ENCODE peak calls at places on chromosomes 12 and 14, in four cellular contexts. V is EH, D is brain microvascular endothelial cell, B is retina. S is an unnamed sample.

GRCh38 chr12:1630827-1631591 is 2.0 kb downstream of the WNT5B start:
- DNase-seq in D (peak), V (peak), B (peak), S (peak)

GRCh38 chr12:93571360-93571853 is 1.1 kb upstream of the SOCS2 start:
- DNase-seq in D (peak), V (peak), B (no peak), S (peak)

GRCh38 chr12:29149691-29150382 is 759 bp downstream of the FAR2 start:
- DNase-seq in V (no peak), D (no peak), B (peak), S (peak)

GRCh38 chr14:104517867-104518266 is 61.7 kb upstream of the C14orf180 start:
- DNase-seq in V (no peak), D (no peak), B (no peak), S (no peak)

GRCh38 chr12:18430425-18431048 is 169.2 kb downstream of the PIK3C2G start:
- DNase-seq in B (peak), D (peak), V (peak), S (peak)

GRCh38 chr14:102525213-102526143 is 15.9 kb upstream of the ANKRD9 start:
- DNase-seq in V (peak), D (peak), B (no peak), S (no peak)

GRCh38 chr12:121214171-121214777 is 4.3 kb downstream of the P2RX4 start:
- DNase-seq in B (no peak), D (peak), V (peak), S (no peak)

GRCh38 chr12:107337354-107338095 is 244.2 kb upstream of the CRY1 start:
- DNase-seq in D (no peak), V (no peak), B (no peak), S (no peak)

GRCh38 chr12:108779998-108780688 is 48.8 kb upstream of the CORO1C start:
- DNase-seq in D (no peak), B (no peak), V (peak), S (peak)

GRCh38 chr12:96989916-96990315 is 82.9 kb downstream of the NEDD1 start:
- DNase-seq in B (peak), V (no peak), D (no peak), S (no peak)

GRCh38 chr12:2783936-2784600 is 10.7 kb upstream of the FKBP4 start:
- DNase-seq in B (peak), D (peak), V (peak), S (peak)

GRCh38 chr12:2054091-2055018 is 1.6 kb downstream of the CACNA1C start:
- DNase-seq in B (peak), V (no peak), D (no peak), S (peak)

GRCh38 chr14:56119221-56119967 is 1.2 kb downstream of the PELI2 start:
- DNase-seq in V (peak), B (peak), D (peak), S (peak)

GRCh38 chr14:88935083-88935482 is 110.6 kb downstream of the TTC8 start:
- DNase-seq in B (no peak), D (no peak), V (no peak), S (no peak)

GRCh38 chr12:40184493-40185302 is 40.1 kb upstream of the LRRK2 start:
- DNase-seq in D (no peak), B (no peak), V (no peak), S (no peak)

GRCh38 chr12:54932691-54933090 is 51.9 kb downstream of the TESPA1 start:
- DNase-seq in D (no peak), V (no peak), B (no peak), S (no peak)

GRCh38 chr12:75784591-75784990 is 247.0 kb downstream of the PHLDA1 start:
- DNase-seq in V (peak), B (no peak), D (no peak), S (peak)

GRCh38 chr14:84029246-84029645 is 1500.7 kb upstream of the FLRT2 start:
- DNase-seq in B (no peak), V (no peak), D (no peak), S (no peak)

GRCh38 chr12:48783432-48783831 is 5.5 kb downstream of the ADCY6 start:
- DNase-seq in D (no peak), B (no peak), V (no peak), S (no peak)

GRCh38 chr12:4089147-4089606 is 184.4 kb upstream of the CCND2 start:
- DNase-seq in V (peak), D (peak), B (no peak), S (no peak)

GRCh38 chr14:78022059-78022458 is 148.1 kb upstream of the NRXN3 start:
- DNase-seq in B (peak), V (peak), D (peak), S (peak)

GRCh38 chr12:92927436-92928116 is 1.5 kb downstream of the EEA1 start:
- DNase-seq in V (peak), B (peak), D (peak), S (no peak)